ENCODE peak calls at places on chromosomes 3 and 15, in four cellular contexts. N is GM12878, U is K562, H is HepG2. L is an unnamed sample.

GRCh38 chr3:42823351-42823750 is 14.1 kb downstream of the ACKR2 start:
- DNase-seq in U (no peak), N (no peak), H (no peak), L (no peak)

GRCh38 chr3:114758828-114759709 is 388.0 kb downstream of the ZBTB20 start:
- DNase-seq in N (no peak), U (no peak), H (peak), L (no peak)

GRCh38 chr3:125381314-125381713 is 6.2 kb upstream of the ZNF148 start:
- DNase-seq in N (no peak), U (no peak), H (no peak), L (no peak)

GRCh38 chr15:74385442-74386132 is 18.1 kb upstream of the CYP11A1 start:
- DNase-seq in U (no peak), N (no peak), H (no peak), L (no peak)

GRCh38 chr3:164458986-164459385 is 619.3 kb downstream of the SI start:
- DNase-seq in U (no peak), N (no peak), H (no peak), L (no peak)

GRCh38 chr3:113676252-113676651 is 20.2 kb downstream of the USF3 start:
- DNase-seq in N (no peak), U (no peak), H (no peak), L (no peak)

GRCh38 chr15:95325763-95326688 is 1004.5 kb upstream of the NR2F2 start:
- DNase-seq in N (no peak), H (no peak), U (no peak), L (peak)

GRCh38 chr3:179189764-179190163 is 41.6 kb downstream of the PIK3CA start:
- DNase-seq in N (no peak), U (no peak), H (no peak), L (no peak)

GRCh38 chr15:83747050-83747717 is 93.3 kb downstream of the ADAMTSL3 start:
- DNase-seq in N (no peak), U (no peak), H (peak), L (no peak)

GRCh38 chr3:73143821-73144237 is 82.4 kb downstream of the EBLN2 start:
- DNase-seq in H (no peak), N (no peak), U (peak), L (peak)

GRCh38 chr15:80902298-80902801 is 87.3 kb downstream of the MESD start:
- DNase-seq in U (peak), N (no peak), H (no peak), L (no peak)

GRCh38 chr3:184235381-184236032 is 6.1 kb downstream of the VWA5B2 start:
- DNase-seq in U (no peak), H (no peak), N (no peak), L (no peak)

GRCh38 chr3:127959873-127960272 is 44.8 kb downstream of the KBTBD12 start:
- DNase-seq in H (peak), N (no peak), U (no peak), L (peak)

GRCh38 chr3:143718463-143718862 is 129.8 kb downstream of the SLC9A9 start:
- DNase-seq in U (no peak), H (no peak), N (no peak), L (no peak)

GRCh38 chr3:53813229-53813628 is 33.0 kb downstream of the CHDH start:
- DNase-seq in U (no peak), H (no peak), N (no peak), L (no peak)

GRCh38 chr3:195388380-195388779 is 54.4 kb downstream of the ACAP2 start:
- DNase-seq in U (no peak), H (peak), N (no peak), L (no peak)

GRCh38 chr3:195384952-195385351 is 57.9 kb downstream of the ACAP2 start:
- DNase-seq in U (no peak), N (no peak), H (no peak), L (no peak)

GRCh38 chr3:195386739-195387138 is 56.1 kb downstream of the ACAP2 start:
- DNase-seq in H (no peak), N (no peak), U (no peak), L (no peak)

DNA sequence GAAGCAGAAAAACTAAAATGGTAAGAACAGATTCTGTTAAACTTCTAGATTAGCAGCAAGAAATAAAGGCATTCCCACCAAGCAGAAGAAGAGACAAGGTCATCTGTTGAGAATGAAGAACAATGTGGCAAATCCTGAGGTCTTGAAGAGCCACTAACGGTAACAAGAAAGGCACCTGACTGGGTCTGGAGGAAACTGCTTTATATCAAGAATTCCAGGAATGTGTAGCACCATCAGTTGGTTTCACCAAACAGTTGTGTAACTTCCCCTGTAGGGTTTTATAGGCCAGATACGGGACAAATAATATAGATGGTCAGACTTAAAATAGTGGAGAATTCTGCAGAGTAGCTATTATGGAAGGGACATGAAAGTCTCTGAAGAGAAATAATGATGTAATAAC is 57.3 kb downstream of the ACAP2 start:
- DNase-seq in N (no peak), H (no peak), U (no peak), L (no peak)
- TF ChIP-seq BHLHE40 in N (no peak), H (no peak), U (no peak), L (no peak)

GRCh38 chr15:78130466-78131294 is 565 bp downstream of the CIB2 start:
- DNase-seq in U (peak), H (no peak), N (no peak), L (no peak)
- TF ChIP-seq FOXM1 in U (no peak), H (no peak), N (no peak), L (no peak)

DNA sequence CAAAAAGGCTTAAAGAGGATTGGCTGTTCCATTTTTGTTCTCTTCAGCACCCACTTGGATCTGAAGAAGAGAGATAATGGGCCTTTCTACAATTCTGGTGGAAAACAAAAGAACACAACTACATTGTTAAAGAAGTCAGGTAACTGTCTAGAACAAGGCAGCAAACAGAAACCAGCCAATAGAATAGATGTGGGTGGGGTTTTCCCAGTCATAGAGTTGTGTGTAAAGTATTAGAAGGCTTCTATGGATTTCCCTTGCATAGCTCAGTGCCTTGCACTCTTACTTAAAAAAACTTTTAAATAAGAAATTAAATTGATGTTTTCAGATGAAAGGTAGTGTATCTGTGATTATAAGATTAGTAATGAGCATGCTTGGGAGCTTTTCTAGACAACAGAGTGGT is 462.7 kb upstream of the ATP11B start:
- DNase-seq in U (no peak), N (no peak), H (no peak), L (no peak)
- TF ChIP-seq TARDBP in U (no peak), N (no peak), H (no peak), L (no peak)

GRCh38 chr15:70049701-70050445 is 47.8 kb downstream of the TLE3 start:
- DNase-seq in U (no peak), N (no peak), H (no peak), L (no peak)

GRCh38 chr15:70051948-70052633 is 45.6 kb downstream of the TLE3 start:
- DNase-seq in N (no peak), U (no peak), H (no peak), L (no peak)

GRCh38 chr15:70050970-70051369 is 46.7 kb downstream of the TLE3 start:
- DNase-seq in U (no peak), H (no peak), N (no peak), L (no peak)

GRCh38 chr15:70049115-70049514 is 48.6 kb downstream of the TLE3 start:
- DNase-seq in U (no peak), N (no peak), H (no peak), L (no peak)

GRCh38 chr15:70050447-70050846 is 47.3 kb downstream of the TLE3 start:
- DNase-seq in U (no peak), H (no peak), N (no peak), L (no peak)
- TF ChIP-seq BHLHE40 in U (no peak), H (no peak), N (no peak), L (no peak)

GRCh38 chr15:60704129-60704528 is 225.2 kb upstream of the ICE2 start:
- DNase-seq in U (no peak), N (no peak), H (no peak), L (no peak)

GRCh38 chr15:60703196-60703933 is 224.4 kb upstream of the ICE2 start:
- DNase-seq in H (no peak), U (no peak), N (no peak), L (no peak)

GRCh38 chr15:60708684-60709083 is 229.7 kb upstream of the ICE2 start:
- DNase-seq in H (no peak), N (no peak), U (no peak), L (no peak)

GRCh38 chr15:60704717-60705116 is 225.8 kb upstream of the ICE2 start:
- DNase-seq in U (no peak), N (no peak), H (no peak), L (no peak)

GRCh38 chr15:60706145-60706544 is 227.2 kb upstream of the ICE2 start:
- DNase-seq in H (no peak), N (no peak), U (no peak), L (no peak)
- TF ChIP-seq FOXM1 in H (no peak), N (no peak), U (no peak), L (no peak)

GRCh38 chr3:112360574-112360973 is 27.6 kb downstream of the CD200 start:
- DNase-seq in N (no peak), H (no peak), U (no peak), L (no peak)

GRCh38 chr3:112357888-112358287 is 24.9 kb downstream of the CD200 start:
- DNase-seq in N (no peak), U (no peak), H (no peak), L (no peak)

GRCh38 chr3:112362221-112362620 is 29.3 kb downstream of the CD200 start:
- DNase-seq in U (no peak), N (no peak), H (no peak), L (no peak)

GRCh38 chr3:112354642-112355333 is 21.8 kb downstream of the CD200 start:
- DNase-seq in H (no peak), U (no peak), N (no peak), L (no peak)

GRCh38 chr3:112358311-112358780 is 25.4 kb downstream of the CD200 start:
- DNase-seq in H (no peak), U (no peak), N (no peak), L (no peak)
- TF ChIP-seq TARDBP in H (no peak), U (no peak), N (no peak), L (no peak)